ENCODE peak calls at places on chromosomes 11 and 22, in eight cellular contexts. One of them, this sample, is unnamed.
A peak's percentile ranks its signal among the peaks of the same experiment; 100 is the strongest.

GRCh38 chr22:49358041-49358440 is 469.6 kb downstream of the BRD1 start:
- DNase-seq in left ventricle myocardium inferior: no peak
- DNase-seq in AG04450: no peak
- DNase-seq in brain microvascular endothelial cell: no peak
- DNase-seq in suprapubic skin: no peak
- DNase-seq in kidney: peak; percentile 48
- DNase-seq in PC-9: no peak
- DNase-seq in A549: no peak
- DNase-seq in this sample: no peak

GRCh38 chr11:24585192-24585591 is 88.3 kb downstream of the LUZP2 start:
- DNase-seq in left ventricle myocardium inferior: no peak
- DNase-seq in kidney: no peak
- DNase-seq in PC-9: no peak
- DNase-seq in A549: peak; percentile 1
- DNase-seq in brain microvascular endothelial cell: no peak
- DNase-seq in AG04450: no peak
- DNase-seq in suprapubic skin: no peak
- DNase-seq in this sample: no peak

GRCh38 chr11:134343646-134344045 is 11.9 kb downstream of the GLB1L2 start:
- DNase-seq in AG04450: no peak
- DNase-seq in PC-9: no peak
- DNase-seq in kidney: no peak
- DNase-seq in A549: no peak
- DNase-seq in brain microvascular endothelial cell: no peak
- DNase-seq in left ventricle myocardium inferior: no peak
- DNase-seq in suprapubic skin: peak; percentile 21
- DNase-seq in this sample: no peak

GRCh38 chr22:49210606-49211005 is 617.1 kb downstream of the BRD1 start:
- DNase-seq in AG04450: no peak
- DNase-seq in brain microvascular endothelial cell: no peak
- DNase-seq in left ventricle myocardium inferior: peak; percentile 4
- DNase-seq in kidney: peak; percentile 38
- DNase-seq in A549: no peak
- DNase-seq in suprapubic skin: peak; percentile 33
- DNase-seq in PC-9: no peak
- DNase-seq in this sample: no peak

GRCh38 chr11:33690290-33691050 is 10.2 kb downstream of the C11orf91 start:
- DNase-seq in AG04450: peak; percentile 84
- DNase-seq in A549: peak; percentile 94
- DNase-seq in suprapubic skin: peak; percentile 92
- DNase-seq in kidney: peak; percentile 87
- DNase-seq in left ventricle myocardium inferior: peak; percentile 68
- DNase-seq in brain microvascular endothelial cell: peak; percentile 97
- DNase-seq in PC-9: peak; percentile 100
- DNase-seq in this sample: peak; percentile 100

GRCh38 chr11:1943977-1944376 is 3.2 kb upstream of the MRPL23 start:
- DNase-seq in suprapubic skin: peak; percentile 56
- DNase-seq in kidney: peak; percentile 38
- DNase-seq in A549: no peak
- DNase-seq in left ventricle myocardium inferior: no peak
- DNase-seq in PC-9: no peak
- DNase-seq in AG04450: no peak
- DNase-seq in brain microvascular endothelial cell: no peak
- DNase-seq in this sample: peak; percentile 8

GRCh38 chr22:39244496-39245129 is at the start of gene PDGFB:
- DNase-seq in brain microvascular endothelial cell: no peak
- DNase-seq in suprapubic skin: no peak
- DNase-seq in PC-9: peak; percentile 61
- DNase-seq in A549: peak; percentile 60
- DNase-seq in AG04450: no peak
- DNase-seq in kidney: no peak
- DNase-seq in left ventricle myocardium inferior: peak; percentile 63
- DNase-seq in this sample: no peak

GRCh38 chr11:66725646-66726045 is 3.4 kb downstream of the SPTBN2 start:
- DNase-seq in suprapubic skin: no peak
- DNase-seq in left ventricle myocardium inferior: no peak
- DNase-seq in PC-9: no peak
- DNase-seq in brain microvascular endothelial cell: no peak
- DNase-seq in A549: no peak
- DNase-seq in AG04450: no peak
- DNase-seq in kidney: no peak
- DNase-seq in this sample: no peak

GRCh38 chr22:19178659-19179471 is at the start of gene SLC25A1:
- DNase-seq in A549: peak; percentile 83
- DNase-seq in suprapubic skin: peak; percentile 91
- DNase-seq in brain microvascular endothelial cell: peak; percentile 75
- DNase-seq in AG04450: peak; percentile 38
- DNase-seq in kidney: peak; percentile 96
- DNase-seq in PC-9: peak; percentile 65
- DNase-seq in left ventricle myocardium inferior: peak; percentile 94
- DNase-seq in this sample: peak; percentile 6

GRCh38 chr11:65539401-65540289 is 14.8 kb downstream of the SCYL1 start:
- DNase-seq in suprapubic skin: no peak
- DNase-seq in PC-9: no peak
- DNase-seq in kidney: peak; percentile 95
- DNase-seq in AG04450: no peak
- DNase-seq in brain microvascular endothelial cell: no peak
- DNase-seq in left ventricle myocardium inferior: no peak
- DNase-seq in A549: no peak
- DNase-seq in this sample: no peak

GRCh38 chr11:75434051-75434450 is 1.0 kb upstream of the KLHL35 start:
- DNase-seq in AG04450: no peak
- DNase-seq in A549: no peak
- DNase-seq in brain microvascular endothelial cell: no peak
- DNase-seq in kidney: no peak
- DNase-seq in left ventricle myocardium inferior: no peak
- DNase-seq in suprapubic skin: no peak
- DNase-seq in PC-9: no peak
- DNase-seq in this sample: no peak

GRCh38 chr22:27075891-27076290 is 418.5 kb downstream of the MIAT start:
- DNase-seq in kidney: no peak
- DNase-seq in brain microvascular endothelial cell: no peak
- DNase-seq in suprapubic skin: no peak
- DNase-seq in AG04450: no peak
- DNase-seq in A549: no peak
- DNase-seq in left ventricle myocardium inferior: no peak
- DNase-seq in PC-9: peak; percentile 20
- DNase-seq in this sample: no peak

GRCh38 chr11:75639752-75640151 is 29.1 kb downstream of the MAP6 start:
- DNase-seq in suprapubic skin: peak; percentile 70
- DNase-seq in kidney: peak; percentile 90
- DNase-seq in brain microvascular endothelial cell: peak; percentile 39
- DNase-seq in left ventricle myocardium inferior: peak; percentile 78
- DNase-seq in PC-9: no peak
- DNase-seq in A549: no peak
- DNase-seq in AG04450: no peak
- DNase-seq in this sample: no peak

GRCh38 chr22:34975721-34976120 is 90.2 kb upstream of the ISX start:
- DNase-seq in brain microvascular endothelial cell: no peak
- DNase-seq in suprapubic skin: no peak
- DNase-seq in PC-9: no peak
- DNase-seq in AG04450: no peak
- DNase-seq in left ventricle myocardium inferior: no peak
- DNase-seq in kidney: no peak
- DNase-seq in A549: peak; percentile 6
- DNase-seq in this sample: no peak

GRCh38 chr11:111510311-111510710 is 1.9 kb downstream of the BTG4 start:
- DNase-seq in AG04450: no peak
- DNase-seq in kidney: no peak
- DNase-seq in left ventricle myocardium inferior: no peak
- DNase-seq in A549: no peak
- DNase-seq in suprapubic skin: no peak
- DNase-seq in brain microvascular endothelial cell: no peak
- DNase-seq in PC-9: no peak
- DNase-seq in this sample: peak; percentile 89

GRCh38 chr22:23533328-23533762 is 46.7 kb downstream of the IGLL1 start:
- DNase-seq in suprapubic skin: peak; percentile 63
- DNase-seq in kidney: peak; percentile 61
- DNase-seq in A549: peak; percentile 58
- DNase-seq in brain microvascular endothelial cell: peak; percentile 7
- DNase-seq in left ventricle myocardium inferior: no peak
- DNase-seq in PC-9: no peak
- DNase-seq in AG04450: no peak
- DNase-seq in this sample: no peak

GRCh38 chr22:24565077-24565476 is 9.3 kb downstream of the SNRPD3 start:
- DNase-seq in kidney: no peak
- DNase-seq in AG04450: no peak
- DNase-seq in brain microvascular endothelial cell: no peak
- DNase-seq in left ventricle myocardium inferior: no peak
- DNase-seq in suprapubic skin: no peak
- DNase-seq in A549: no peak
- DNase-seq in PC-9: no peak
- DNase-seq in this sample: no peak

GRCh38 chr22:23068096-23068831 is 2.1 kb upstream of the GNAZ start:
- DNase-seq in AG04450: no peak
- DNase-seq in A549: no peak
- DNase-seq in suprapubic skin: peak; percentile 41
- DNase-seq in kidney: peak; percentile 60
- DNase-seq in brain microvascular endothelial cell: no peak
- DNase-seq in left ventricle myocardium inferior: no peak
- DNase-seq in PC-9: no peak
- DNase-seq in this sample: no peak

GRCh38 chr11:83046626-83047172 is 25.0 kb downstream of the RAB30 start:
- DNase-seq in A549: no peak
- DNase-seq in left ventricle myocardium inferior: no peak
- DNase-seq in AG04450: no peak
- DNase-seq in kidney: no peak
- DNase-seq in suprapubic skin: no peak
- DNase-seq in brain microvascular endothelial cell: no peak
- DNase-seq in PC-9: no peak
- DNase-seq in this sample: no peak
- H3K27ac ChIP-seq in A549: peak overlapping the region; percentile 67
- H3K27ac ChIP-seq in left ventricle myocardium inferior: peak overlapping the region; percentile 70
- H3K27ac ChIP-seq in AG04450: no peak overlapping the region
- H3K27ac ChIP-seq in kidney: no peak overlapping the region
- H3K27ac ChIP-seq in suprapubic skin: peak overlapping the region; percentile 39
- H3K27ac ChIP-seq in brain microvascular endothelial cell: peak overlapping the region; percentile 54
- H3K27ac ChIP-seq in PC-9: no peak overlapping the region
- H3K27ac ChIP-seq in this sample: no peak overlapping the region

DNA sequence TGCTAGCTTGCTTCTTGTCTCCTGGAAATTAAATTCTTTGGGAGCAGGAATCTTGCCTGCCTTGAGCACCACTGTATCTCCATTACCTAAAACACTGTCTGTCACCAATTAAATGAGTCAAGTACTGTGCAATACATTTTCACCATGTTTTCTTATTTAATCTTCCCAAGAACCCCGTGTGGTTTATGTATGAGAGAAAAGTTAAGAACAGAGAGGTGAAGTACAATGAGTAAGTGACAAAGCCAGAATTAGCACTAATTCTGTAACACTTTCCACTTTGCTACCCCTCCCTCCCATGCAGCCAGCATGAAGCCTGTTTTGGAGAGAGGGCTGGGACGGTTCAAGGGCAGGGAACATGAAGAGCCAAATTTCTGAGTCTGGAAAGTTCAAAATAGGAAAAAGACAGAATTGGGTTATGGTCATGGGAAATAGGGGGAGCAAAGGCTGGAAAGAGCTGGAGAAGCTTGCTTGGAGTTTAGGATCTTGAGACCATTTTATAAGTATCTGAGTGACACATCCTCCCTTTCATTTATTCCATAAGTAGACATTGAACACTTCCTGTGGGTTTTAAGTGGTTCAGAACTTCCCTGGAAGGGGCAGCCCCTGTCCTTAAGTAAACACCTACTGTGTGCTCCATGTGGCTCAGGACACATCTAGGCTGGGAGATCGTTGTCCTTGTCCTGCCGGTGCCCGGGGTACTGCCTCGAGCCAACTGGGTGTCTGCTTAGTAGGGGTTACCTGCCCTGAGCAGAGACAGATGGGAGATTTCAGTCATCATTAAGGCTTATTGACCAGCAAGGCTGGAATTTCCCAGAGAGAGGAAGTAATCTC is 60.6 kb upstream of the CHST1 start:
- DNase-seq in kidney: no peak
- DNase-seq in PC-9: peak; percentile 17
- DNase-seq in left ventricle myocardium inferior: no peak
- DNase-seq in suprapubic skin: no peak
- DNase-seq in AG04450: no peak
- DNase-seq in brain microvascular endothelial cell: no peak
- DNase-seq in A549: no peak
- DNase-seq in this sample: no peak
- H3K27ac ChIP-seq in kidney: no peak overlapping the region
- H3K27ac ChIP-seq in PC-9: no peak overlapping the region
- H3K27ac ChIP-seq in left ventricle myocardium inferior: no peak overlapping the region
- H3K27ac ChIP-seq in suprapubic skin: no peak overlapping the region
- H3K27ac ChIP-seq in AG04450: no peak overlapping the region
- H3K27ac ChIP-seq in brain microvascular endothelial cell: no peak overlapping the region
- H3K27ac ChIP-seq in A549: no peak overlapping the region
- H3K27ac ChIP-seq in this sample: no peak overlapping the region

DNA sequence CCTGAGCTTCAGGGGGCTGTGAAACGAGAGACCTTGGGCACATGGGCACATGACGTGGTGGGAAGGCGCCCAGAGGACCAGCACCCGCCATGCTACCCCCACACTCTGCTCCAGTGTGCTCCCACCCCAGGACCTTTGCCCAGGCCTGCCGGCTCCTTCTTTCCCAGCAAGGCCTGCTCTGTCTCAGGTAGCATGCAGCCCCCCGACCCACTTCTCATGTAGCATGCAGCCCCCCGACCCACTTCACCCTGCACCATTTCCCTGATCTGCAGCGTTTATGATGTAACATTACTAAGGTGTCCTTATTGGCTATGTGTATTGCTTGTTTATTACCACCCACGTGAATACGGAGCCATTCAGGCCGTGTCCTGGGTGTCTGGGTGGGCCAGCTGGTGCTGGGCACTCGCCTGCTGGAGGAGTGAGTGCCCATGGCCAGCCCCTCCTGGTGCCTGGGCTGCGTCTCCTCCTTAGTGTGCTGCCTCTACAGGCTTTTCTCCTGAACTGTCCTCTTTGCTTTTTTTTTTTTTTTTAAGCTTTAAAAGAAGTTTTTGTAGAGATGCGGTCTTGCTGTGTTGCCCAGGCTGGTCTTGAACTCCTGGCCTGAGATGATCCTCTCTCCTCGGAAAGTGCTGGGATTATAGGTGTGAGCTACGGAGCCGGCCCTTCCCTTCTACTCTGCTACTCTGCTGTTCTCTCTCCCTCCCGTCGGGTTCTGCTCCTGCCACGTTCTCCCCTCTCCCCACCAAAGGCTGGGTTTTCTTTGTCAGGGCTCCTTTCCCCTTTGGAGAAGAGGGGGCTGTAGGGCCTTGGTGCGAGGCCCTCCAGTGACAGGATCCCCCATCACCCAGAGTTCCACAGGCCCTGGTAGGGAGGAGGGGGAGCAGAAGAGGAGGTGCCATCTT is 29.4 kb downstream of the LRP5 start:
- DNase-seq in A549: no peak
- DNase-seq in left ventricle myocardium inferior: no peak
- DNase-seq in AG04450: no peak
- DNase-seq in suprapubic skin: no peak
- DNase-seq in PC-9: no peak
- DNase-seq in brain microvascular endothelial cell: no peak
- DNase-seq in kidney: no peak
- DNase-seq in this sample: no peak
- H3K27ac ChIP-seq in A549: peak overlapping the region; percentile 83
- H3K27ac ChIP-seq in left ventricle myocardium inferior: peak overlapping the region; percentile 62
- H3K27ac ChIP-seq in AG04450: no peak overlapping the region
- H3K27ac ChIP-seq in suprapubic skin: peak overlapping the region; percentile 87
- H3K27ac ChIP-seq in PC-9: peak overlapping the region; percentile 89
- H3K27ac ChIP-seq in brain microvascular endothelial cell: no peak overlapping the region
- H3K27ac ChIP-seq in kidney: peak overlapping the region; percentile 20
- H3K27ac ChIP-seq in this sample: peak overlapping the region; percentile 47

GRCh38 chr11:27363576-27364115 is 631 bp upstream of the CCDC34 start:
- DNase-seq in PC-9: no peak
- DNase-seq in A549: no peak
- DNase-seq in suprapubic skin: no peak
- DNase-seq in left ventricle myocardium inferior: no peak
- DNase-seq in brain microvascular endothelial cell: no peak
- DNase-seq in kidney: no peak
- DNase-seq in AG04450: no peak
- DNase-seq in this sample: no peak
- H3K27ac ChIP-seq in PC-9: peak overlapping the region; percentile 13
- H3K27ac ChIP-seq in A549: peak overlapping the region; percentile 92
- H3K27ac ChIP-seq in suprapubic skin: peak overlapping the region; percentile 24
- H3K27ac ChIP-seq in left ventricle myocardium inferior: peak overlapping the region; percentile 62
- H3K27ac ChIP-seq in brain microvascular endothelial cell: peak overlapping the region; percentile 39
- H3K27ac ChIP-seq in kidney: no peak overlapping the region
- H3K27ac ChIP-seq in AG04450: peak overlapping the region; percentile 32
- H3K27ac ChIP-seq in this sample: peak overlapping the region; percentile 19

This sample was measured in epithelial cell of prostate.